ENCODE peak calls at places on chromosome 13, in eight cellular contexts. I, W, H, O, Z, T, P and L are unnamed samples.

GRCh38 chr13:35283856-35284255 is 192.6 kb downstream of the MAB21L1 start:
- DNase-seq in I (no peak), W (peak; percentile 22), H (no peak), O (no peak), Z (peak; percentile 83), T (peak; percentile 24), P (no peak), L (peak; percentile 64)

GRCh38 chr13:96958286-96958891 is 35.9 kb downstream of the OXGR1 start:
- DNase-seq in I (no peak), W (peak; percentile 46), H (no peak), O (no peak), Z (peak; percentile 55), T (peak; percentile 25), P (peak; percentile 11), L (peak; percentile 60)

GRCh38 chr13:59111711-59112110 is 1052.0 kb downstream of the DIAPH3 start:
- DNase-seq in I (no peak), W (peak; percentile 87), H (no peak), O (no peak), Z (no peak), T (no peak), P (no peak), L (no peak)

GRCh38 chr13:114281351-114282142 is at the start of gene UPF3A:
- DNase-seq in I (peak; percentile 86), W (peak; percentile 97), H (peak; percentile 84), O (peak; percentile 66), Z (peak; percentile 94), T (peak; percentile 97), P (peak; percentile 87), L (peak; percentile 71)

GRCh38 chr13:41085961-41086360 is 24.7 kb downstream of the WBP4 start:
- DNase-seq in I (no peak), W (peak; percentile 15), H (no peak), O (no peak), Z (no peak), T (no peak), P (no peak), L (no peak)

GRCh38 chr13:33194820-33195692 is 90.5 kb downstream of the STARD13 start:
- DNase-seq in I (no peak), W (peak; percentile 96), H (peak; percentile 82), O (peak; percentile 29), Z (no peak), T (peak; percentile 5), P (no peak), L (peak; percentile 54)

GRCh38 chr13:100305398-100305797 is 216.5 kb downstream of the PCCA start:
- DNase-seq in I (no peak), W (no peak), H (no peak), O (no peak), Z (no peak), T (no peak), P (no peak), L (no peak)

GRCh38 chr13:98877936-98878335 is 99.9 kb downstream of the DOCK9 start:
- DNase-seq in I (no peak), W (no peak), H (no peak), O (no peak), Z (no peak), T (no peak), P (no peak), L (no peak)

GRCh38 chr13:57858376-57858775 is 226.8 kb downstream of the PCDH17 start:
- DNase-seq in I (no peak), W (no peak), H (no peak), O (no peak), Z (no peak), T (no peak), P (no peak), L (no peak)